ENCODE peak calls at places on chromosome 4, in seven cellular contexts. One of them, this sample, is unnamed.

GRCh38 chr4:79695848-79696247 is 287.8 kb upstream of the GK2 start:
- DNase-seq in mesendoderm: peak
- DNase-seq in naive thymus-derived CD8-positive, alpha-beta T cell: no peak
- DNase-seq in T1000: no peak
- DNase-seq in left lung: no peak
- DNase-seq in body of pancreas: no peak
- DNase-seq in midbrain: no peak
- DNase-seq in this sample: no peak

GRCh38 chr4:576245-576821 is at the start of gene TMEM271:
- DNase-seq in mesendoderm: peak
- DNase-seq in naive thymus-derived CD8-positive, alpha-beta T cell: no peak
- DNase-seq in T1000: no peak
- DNase-seq in left lung: peak
- DNase-seq in body of pancreas: no peak
- DNase-seq in midbrain: no peak
- DNase-seq in this sample: no peak

GRCh38 chr4:122218762-122219161 is 66.6 kb downstream of the BLTP1 start:
- DNase-seq in mesendoderm: peak
- DNase-seq in naive thymus-derived CD8-positive, alpha-beta T cell: no peak
- DNase-seq in T1000: no peak
- DNase-seq in left lung: no peak
- DNase-seq in body of pancreas: no peak
- DNase-seq in midbrain: peak
- DNase-seq in this sample: no peak

GRCh38 chr4:53852343-53852742 is 212.1 kb downstream of the CHIC2 start:
- DNase-seq in mesendoderm: no peak
- DNase-seq in naive thymus-derived CD8-positive, alpha-beta T cell: no peak
- DNase-seq in T1000: no peak
- DNase-seq in left lung: no peak
- DNase-seq in body of pancreas: no peak
- DNase-seq in midbrain: no peak
- DNase-seq in this sample: peak

GRCh38 chr4:40587826-40588225 is 41.8 kb downstream of the RBM47 start:
- DNase-seq in mesendoderm: no peak
- DNase-seq in naive thymus-derived CD8-positive, alpha-beta T cell: no peak
- DNase-seq in T1000: no peak
- DNase-seq in left lung: no peak
- DNase-seq in body of pancreas: no peak
- DNase-seq in midbrain: no peak
- DNase-seq in this sample: peak

GRCh38 chr4:82519776-82520175 is 42.0 kb downstream of the TMEM150C start:
- DNase-seq in mesendoderm: no peak
- DNase-seq in naive thymus-derived CD8-positive, alpha-beta T cell: no peak
- DNase-seq in T1000: no peak
- DNase-seq in left lung: no peak
- DNase-seq in body of pancreas: no peak
- DNase-seq in midbrain: no peak
- DNase-seq in this sample: no peak

GRCh38 chr4:145388043-145388442 is 93.6 kb upstream of the SMAD1 start:
- DNase-seq in mesendoderm: peak
- DNase-seq in naive thymus-derived CD8-positive, alpha-beta T cell: no peak
- DNase-seq in T1000: no peak
- DNase-seq in left lung: no peak
- DNase-seq in body of pancreas: no peak
- DNase-seq in midbrain: no peak
- DNase-seq in this sample: no peak

GRCh38 chr4:177455591-177455990 is 13.4 kb upstream of the AGA start:
- DNase-seq in mesendoderm: peak
- DNase-seq in naive thymus-derived CD8-positive, alpha-beta T cell: no peak
- DNase-seq in T1000: no peak
- DNase-seq in left lung: no peak
- DNase-seq in body of pancreas: no peak
- DNase-seq in midbrain: no peak
- DNase-seq in this sample: no peak

GRCh38 chr4:48033825-48034413 is 17.3 kb downstream of the NIPAL1 start:
- DNase-seq in mesendoderm: peak
- DNase-seq in naive thymus-derived CD8-positive, alpha-beta T cell: peak
- DNase-seq in T1000: no peak
- DNase-seq in left lung: no peak
- DNase-seq in body of pancreas: peak
- DNase-seq in midbrain: no peak
- DNase-seq in this sample: peak

GRCh38 chr4:88659061-88659889 is 38.4 kb downstream of the NAP1L5 start:
- DNase-seq in mesendoderm: peak
- DNase-seq in naive thymus-derived CD8-positive, alpha-beta T cell: peak
- DNase-seq in T1000: no peak
- DNase-seq in left lung: no peak
- DNase-seq in body of pancreas: peak
- DNase-seq in midbrain: peak
- DNase-seq in this sample: peak

GRCh38 chr4:7075962-7076693 is 8.3 kb upstream of the GRPEL1 start:
- DNase-seq in mesendoderm: peak
- DNase-seq in naive thymus-derived CD8-positive, alpha-beta T cell: no peak
- DNase-seq in T1000: no peak
- DNase-seq in left lung: peak
- DNase-seq in body of pancreas: no peak
- DNase-seq in midbrain: no peak
- DNase-seq in this sample: no peak

GRCh38 chr4:39134674-39135073 is 47.7 kb upstream of the WDR19 start:
- DNase-seq in mesendoderm: no peak
- DNase-seq in naive thymus-derived CD8-positive, alpha-beta T cell: no peak
- DNase-seq in T1000: no peak
- DNase-seq in left lung: no peak
- DNase-seq in body of pancreas: no peak
- DNase-seq in midbrain: no peak
- DNase-seq in this sample: no peak

GRCh38 chr4:40916880-40917279 is 167.1 kb downstream of the NSUN7 start:
- DNase-seq in mesendoderm: peak
- DNase-seq in naive thymus-derived CD8-positive, alpha-beta T cell: no peak
- DNase-seq in T1000: no peak
- DNase-seq in left lung: no peak
- DNase-seq in body of pancreas: peak
- DNase-seq in midbrain: peak
- DNase-seq in this sample: no peak

GRCh38 chr4:73683033-73683432 is 57.3 kb upstream of the CXCL8 start:
- DNase-seq in mesendoderm: no peak
- DNase-seq in naive thymus-derived CD8-positive, alpha-beta T cell: no peak
- DNase-seq in T1000: no peak
- DNase-seq in left lung: no peak
- DNase-seq in body of pancreas: no peak
- DNase-seq in midbrain: no peak
- DNase-seq in this sample: no peak

GRCh38 chr4:177554966-177555574 is 112.8 kb upstream of the AGA start:
- DNase-seq in mesendoderm: peak
- DNase-seq in naive thymus-derived CD8-positive, alpha-beta T cell: no peak
- DNase-seq in T1000: no peak
- DNase-seq in left lung: no peak
- DNase-seq in body of pancreas: peak
- DNase-seq in midbrain: no peak
- DNase-seq in this sample: peak

GRCh38 chr4:100340534-100341364 is 150.5 kb upstream of the DDIT4L start:
- DNase-seq in mesendoderm: no peak
- DNase-seq in naive thymus-derived CD8-positive, alpha-beta T cell: no peak
- DNase-seq in T1000: no peak
- DNase-seq in left lung: no peak
- DNase-seq in body of pancreas: no peak
- DNase-seq in midbrain: no peak
- DNase-seq in this sample: peak

GRCh38 chr4:3046149-3046548 is 28.2 kb downstream of the HTT-AS start:
- DNase-seq in mesendoderm: no peak
- DNase-seq in naive thymus-derived CD8-positive, alpha-beta T cell: no peak
- DNase-seq in T1000: no peak
- DNase-seq in left lung: no peak
- DNase-seq in body of pancreas: no peak
- DNase-seq in midbrain: no peak
- DNase-seq in this sample: no peak

GRCh38 chr4:114386637-114387233 is 211.9 kb upstream of the UGT8 start:
- DNase-seq in mesendoderm: no peak
- DNase-seq in naive thymus-derived CD8-positive, alpha-beta T cell: no peak
- DNase-seq in T1000: no peak
- DNase-seq in left lung: no peak
- DNase-seq in body of pancreas: no peak
- DNase-seq in midbrain: peak
- DNase-seq in this sample: peak

GRCh38 chr4:110514889-110515479 is 39.0 kb downstream of the ENPEP start:
- DNase-seq in mesendoderm: peak
- DNase-seq in naive thymus-derived CD8-positive, alpha-beta T cell: no peak
- DNase-seq in T1000: no peak
- DNase-seq in left lung: no peak
- DNase-seq in body of pancreas: no peak
- DNase-seq in midbrain: peak
- DNase-seq in this sample: peak

GRCh38 chr4:120753854-120754253 is 168.7 kb downstream of the PRDM5 start:
- DNase-seq in mesendoderm: peak
- DNase-seq in naive thymus-derived CD8-positive, alpha-beta T cell: no peak
- DNase-seq in T1000: no peak
- DNase-seq in left lung: no peak
- DNase-seq in body of pancreas: no peak
- DNase-seq in midbrain: no peak
- DNase-seq in this sample: no peak

GRCh38 chr4:2763511-2763967 is 7.4 kb upstream of the TNIP2 start:
- DNase-seq in mesendoderm: no peak
- DNase-seq in naive thymus-derived CD8-positive, alpha-beta T cell: no peak
- DNase-seq in T1000: no peak
- DNase-seq in left lung: peak
- DNase-seq in body of pancreas: no peak
- DNase-seq in midbrain: no peak
- DNase-seq in this sample: no peak

GRCh38 chr4:71009796-71010588 is 16.5 kb downstream of the DCK start:
- DNase-seq in mesendoderm: peak
- DNase-seq in naive thymus-derived CD8-positive, alpha-beta T cell: no peak
- DNase-seq in T1000: no peak
- DNase-seq in left lung: no peak
- DNase-seq in body of pancreas: no peak
- DNase-seq in midbrain: no peak
- DNase-seq in this sample: peak

GRCh38 chr4:53902786-53903185 is 161.6 kb downstream of the CHIC2 start:
- DNase-seq in mesendoderm: no peak
- DNase-seq in naive thymus-derived CD8-positive, alpha-beta T cell: no peak
- DNase-seq in T1000: no peak
- DNase-seq in left lung: no peak
- DNase-seq in body of pancreas: no peak
- DNase-seq in midbrain: no peak
- DNase-seq in this sample: peak

GRCh38 chr4:106253364-106254129 is 62.5 kb downstream of the TBCK start:
- DNase-seq in mesendoderm: no peak
- DNase-seq in naive thymus-derived CD8-positive, alpha-beta T cell: no peak
- DNase-seq in T1000: no peak
- DNase-seq in left lung: no peak
- DNase-seq in body of pancreas: no peak
- DNase-seq in midbrain: no peak
- DNase-seq in this sample: no peak

GRCh38 chr4:89158884-89159503 is 47.7 kb downstream of the TIGD2 start:
- DNase-seq in mesendoderm: peak
- DNase-seq in naive thymus-derived CD8-positive, alpha-beta T cell: no peak
- DNase-seq in T1000: no peak
- DNase-seq in left lung: no peak
- DNase-seq in body of pancreas: peak
- DNase-seq in midbrain: peak
- DNase-seq in this sample: peak

GRCh38 chr4:18938343-18939109 is 917.0 kb upstream of the LCORL start:
- DNase-seq in mesendoderm: peak
- DNase-seq in naive thymus-derived CD8-positive, alpha-beta T cell: no peak
- DNase-seq in T1000: no peak
- DNase-seq in left lung: no peak
- DNase-seq in body of pancreas: no peak
- DNase-seq in midbrain: no peak
- DNase-seq in this sample: no peak

GRCh38 chr4:22391548-22391947 is 124.3 kb downstream of the ADGRA3 start:
- DNase-seq in mesendoderm: peak
- DNase-seq in naive thymus-derived CD8-positive, alpha-beta T cell: no peak
- DNase-seq in T1000: no peak
- DNase-seq in left lung: no peak
- DNase-seq in body of pancreas: no peak
- DNase-seq in midbrain: no peak
- DNase-seq in this sample: peak

GRCh38 chr4:44446191-44446590 is 2.4 kb downstream of the KCTD8 start:
- DNase-seq in mesendoderm: no peak
- DNase-seq in naive thymus-derived CD8-positive, alpha-beta T cell: no peak
- DNase-seq in T1000: no peak
- DNase-seq in left lung: no peak
- DNase-seq in body of pancreas: no peak
- DNase-seq in midbrain: no peak
- DNase-seq in this sample: no peak

GRCh38 chr4:1192091-1192492 is 19.7 kb upstream of the SPON2 start:
- DNase-seq in mesendoderm: no peak
- DNase-seq in naive thymus-derived CD8-positive, alpha-beta T cell: peak
- DNase-seq in T1000: peak
- DNase-seq in left lung: peak
- DNase-seq in body of pancreas: peak
- DNase-seq in midbrain: peak
- DNase-seq in this sample: peak

This sample was measured in fibroblast of gingiva.